ENCODE peak calls at places on chromosomes 5 and 9, in eight cellular contexts. B is H54; I is iPS DF 19.7; R is stimulated activated CD8-positive, alpha-beta memory T cell treated with anti-CD3 and anti-CD28 coated beads, Interleukin-2, amount 100 ng/mL, for 48 hours; W is neural progenitor cell; D is iPS-NIHi11; S is activated CD4-positive, alpha-beta T cell treated with anti-CD3 and anti-CD28 coated beads, Interleukin-2, amount 10 ng/mL, durations not matched to agents 24 days and 14 days; A is MV-4-11. V is an unnamed sample.

GRCh38 chr5:7916171-7916804 is 47.3 kb downstream of the MTRR start:
- DNase-seq in B (no peak), I (no peak), R (no peak), W (no peak), D (no peak), S (no peak), A (peak; percentile 25), V (no peak)

GRCh38 chr5:150113047-150113744 is 26.8 kb upstream of the CSF1R start:
- DNase-seq in B (no peak), I (no peak), R (no peak), W (no peak), D (peak; percentile 54), S (no peak), A (peak; percentile 8), V (no peak)

GRCh38 chr9:89605181-89606048 is 603 bp downstream of the GADD45G start:
- DNase-seq in B (no peak), I (no peak), R (peak; percentile 53), W (peak; percentile 62), D (peak; percentile 50), S (peak; percentile 90), A (no peak), V (peak; percentile 62)

GRCh38 chr5:180673371-180674252 is 24.2 kb upstream of the FLT4 start:
- DNase-seq in B (no peak), I (no peak), R (no peak), W (peak; percentile 69), D (peak; percentile 56), S (no peak), A (no peak), V (no peak)

GRCh38 chr5:131965826-131966415 is 20.5 kb upstream of the MEIKIN start:
- DNase-seq in B (no peak), I (no peak), R (no peak), W (no peak), D (no peak), S (no peak), A (no peak), V (no peak)

GRCh38 chr9:98210435-98210834 is 18.0 kb upstream of the CORO2A start:
- DNase-seq in B (no peak), I (no peak), R (no peak), W (no peak), D (no peak), S (no peak), A (no peak), V (no peak)

GRCh38 chr5:168528521-168529360 is at the start of gene FBLL1:
- DNase-seq in B (no peak), I (no peak), R (peak; percentile 26), W (peak; percentile 90), D (peak; percentile 80), S (peak; percentile 79), A (peak; percentile 2), V (peak; percentile 75)

GRCh38 chr5:73497537-73498056 is 645 bp upstream of the BTF3 start:
- DNase-seq in B (no peak), I (no peak), R (no peak), W (peak; percentile 37), D (no peak), S (no peak), A (no peak), V (no peak)

GRCh38 chr5:122053181-122054109 is 24.6 kb downstream of the LOX start:
- DNase-seq in B (no peak), I (no peak), R (no peak), W (no peak), D (no peak), S (no peak), A (no peak), V (peak; percentile 59)

GRCh38 chr9:1505489-1505888 is 455.3 kb downstream of the DMRT2 start:
- DNase-seq in B (no peak), I (no peak), R (no peak), W (no peak), D (no peak), S (no peak), A (no peak), V (no peak)

GRCh38 chr5:140153905-140154304 is 21.1 kb upstream of the CYSTM1 start:
- DNase-seq in B (no peak), I (no peak), R (no peak), W (peak; percentile 85), D (peak; percentile 53), S (no peak), A (no peak), V (no peak)

V was measured in BE2C.